ENCODE peak calls at places on chromosomes 7 and 10, in five cellular contexts. P is H9, M is mesenchymal stem cell, Q is neuronal stem cell, X is trophoblast cell. E is an unnamed sample.

GRCh38 chr7:69598081-69598486 is at the start of gene AUTS2:
- DNase-seq in X (peak; percentile 74), P (peak; percentile 91), M (peak; percentile 77), Q (peak; percentile 94), E (peak; percentile 97)

GRCh38 chr10:8794860-8795259 is 740.4 kb downstream of the GATA3 start:
- DNase-seq in X (no peak), P (no peak), M (no peak), Q (no peak), E (no peak)

GRCh38 chr10:93503075-93503474 is 6.7 kb downstream of the CEP55 start:
- DNase-seq in P (no peak), Q (no peak), M (no peak), X (no peak), E (no peak)

GRCh38 chr10:99431190-99431549 is 746 bp upstream of the GOT1 start:
- DNase-seq in M (peak; percentile 65), P (peak; percentile 50), Q (no peak), X (no peak), E (peak; percentile 64)

GRCh38 chr7:50436133-50436802 is 13.9 kb downstream of the FIGNL1 start:
- DNase-seq in M (peak; percentile 85), Q (no peak), P (no peak), X (peak; percentile 75), E (peak; percentile 75)

GRCh38 chr7:11587048-11587447 is 244.9 kb downstream of the THSD7A start:
- DNase-seq in M (no peak), X (peak; percentile 73), Q (no peak), P (no peak), E (no peak)

GRCh38 chr7:107995184-107996071 is 7.5 kb downstream of the LAMB1 start:
- DNase-seq in M (peak; percentile 88), X (peak; percentile 60), P (peak; percentile 65), Q (peak; percentile 71), E (peak; percentile 89)

GRCh38 chr10:99915414-99915813 is 94.3 kb downstream of the DNMBP start:
- DNase-seq in Q (no peak), M (no peak), P (no peak), X (no peak), E (no peak)

GRCh38 chr10:110413049-110413783 is 84.5 kb upstream of the DUSP5 start:
- DNase-seq in Q (no peak), X (no peak), M (no peak), P (no peak), E (no peak)
- H3K4ac ChIP-seq in Q (no peak overlapping the region), X (peak overlapping the region; percentile 36), M (no peak overlapping the region), P (no peak overlapping the region), E (no peak overlapping the region)

GRCh38 chr7:99143853-99144672 is at the start of gene SMURF1:
- DNase-seq in X (peak; percentile 82), P (peak; percentile 61), Q (peak; percentile 71), M (peak; percentile 63), E (peak; percentile 60)
- H3K23ac ChIP-seq in X (no peak within 1 kb of the TSS), P (no peak within 1 kb of the TSS), Q (peak within 1 kb of the TSS; percentile 94), M (no peak within 1 kb of the TSS), E (peak within 1 kb of the TSS; percentile 89)

DNA sequence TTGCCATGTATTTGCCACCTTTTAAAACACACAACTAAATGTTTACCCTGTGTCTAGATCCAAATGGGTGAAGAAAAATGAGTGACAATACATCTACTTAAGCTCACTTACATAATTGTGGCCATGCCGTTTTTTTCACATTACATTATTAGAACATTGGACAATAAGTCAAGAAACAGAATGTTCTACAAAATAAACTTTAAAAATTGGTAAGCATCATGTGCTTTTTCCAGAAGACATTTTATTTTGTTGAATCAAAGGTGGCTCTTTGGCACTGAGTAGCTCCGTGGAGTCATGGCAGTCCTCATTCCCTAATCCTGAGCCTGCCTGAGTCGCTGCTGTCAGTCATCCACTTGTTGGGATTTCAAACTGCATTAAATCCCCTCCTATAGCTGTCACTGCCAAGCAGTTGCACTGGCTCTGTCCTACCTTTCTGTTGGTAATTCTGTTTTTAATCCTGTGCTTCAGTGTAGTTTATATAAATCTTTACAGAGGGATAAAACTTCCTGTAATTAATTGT is 32.3 kb downstream of the CAV1 start:
- DNase-seq in X (no peak), M (no peak), Q (no peak), P (no peak), E (no peak)
- H3K4ac ChIP-seq in X (no peak overlapping the region), M (no peak overlapping the region), Q (no peak overlapping the region), P (no peak overlapping the region), E (no peak overlapping the region)

GRCh38 chr10:50593523-50593922 is 30.2 kb downstream of the SGMS1 start:
- DNase-seq in M (peak; percentile 9), X (no peak), Q (no peak), P (no peak), E (no peak)
- H3K23ac ChIP-seq in M (no peak overlapping the region), X (no peak overlapping the region), Q (no peak overlapping the region), P (no peak overlapping the region), E (no peak overlapping the region)

E was measured in mesendoderm.